ENCODE peak calls at places on chromosomes 5 and 9, in six cellular contexts. H is HCT116, K is HepG2, T is WTC11, C is H1, Y is GM12878. I is an unnamed sample.

GRCh38 chr9:114112778-114113585 is 13.9 kb upstream of the KIF12 start:
- DNase-seq in H (no peak), K (no peak), T (no peak), C (no peak), Y (no peak), I (no peak)

GRCh38 chr9:4678679-4679267 is 596 bp upstream of the CDC37L1 start:
- DNase-seq in H (no peak), K (peak; percentile 41), T (no peak), C (no peak), Y (no peak), I (no peak)

GRCh38 chr5:40484495-40484894 is 195.2 kb upstream of the PTGER4 start:
- DNase-seq in H (no peak), K (no peak), T (no peak), C (no peak), Y (peak; percentile 60), I (no peak)

GRCh38 chr5:134741052-134741451 is 2.7 kb downstream of the CAMLG start:
- DNase-seq in H (no peak), K (no peak), T (no peak), C (no peak), Y (no peak), I (no peak)

GRCh38 chr9:106529616-106530015 is 333.4 kb upstream of the ZNF462 start:
- DNase-seq in H (no peak), K (no peak), T (no peak), C (no peak), Y (no peak), I (no peak)

GRCh38 chr5:103066346-103066745 is 53.6 kb downstream of the GIN1 start:
- DNase-seq in H (no peak), K (no peak), T (no peak), C (no peak), Y (no peak), I (no peak)

GRCh38 chr9:86303316-86303975 is 21.1 kb upstream of the ISCA1 start:
- DNase-seq in H (no peak), K (no peak), T (no peak), C (no peak), Y (no peak), I (peak; percentile 12)

GRCh38 chr5:148827723-148828122 is 1.3 kb downstream of the ADRB2 start:
- DNase-seq in H (no peak), K (no peak), T (no peak), C (no peak), Y (no peak), I (no peak)

GRCh38 chr9:125446581-125447094 is 185.0 kb downstream of the GAPVD1 start:
- DNase-seq in H (no peak), K (no peak), T (no peak), C (no peak), Y (peak; percentile 92), I (no peak)

GRCh38 chr9:76761448-76761847 is 2.8 kb upstream of the PCA3 start:
- DNase-seq in H (no peak), K (no peak), T (no peak), C (no peak), Y (no peak), I (no peak)

GRCh38 chr5:34447424-34447823 is 208.7 kb upstream of the RAI14 start:
- DNase-seq in H (no peak), K (no peak), T (no peak), C (no peak), Y (no peak), I (no peak)

GRCh38 chr5:5710471-5710870 is 288.0 kb downstream of the ICE1 start:
- DNase-seq in H (no peak), K (no peak), T (no peak), C (no peak), Y (no peak), I (no peak)

GRCh38 chr9:135925496-135926133 is 18.3 kb upstream of the CAMSAP1 start:
- DNase-seq in H (no peak), K (no peak), T (no peak), C (no peak), Y (no peak), I (no peak)

GRCh38 chr9:16442622-16443021 is 427.8 kb downstream of the BNC2 start:
- DNase-seq in H (no peak), K (no peak), T (peak; percentile 33), C (peak; percentile 25), Y (no peak), I (no peak)

GRCh38 chr5:152650413-152650812 is 245.3 kb upstream of the NMUR2 start:
- DNase-seq in H (no peak), K (no peak), T (no peak), C (no peak), Y (no peak), I (no peak)

GRCh38 chr5:6110441-6111005 is 267.8 kb downstream of the MED10 start:
- DNase-seq in H (no peak), K (no peak), T (no peak), C (no peak), Y (no peak), I (no peak)

GRCh38 chr9:132943677-132944293 is 631 bp downstream of the TSC1 start:
- DNase-seq in H (no peak), K (no peak), T (no peak), C (no peak), Y (no peak), I (no peak)

GRCh38 chr5:67541869-67542268 is 345.3 kb upstream of the CD180 start:
- DNase-seq in H (no peak), K (no peak), T (no peak), C (no peak), Y (no peak), I (no peak)

GRCh38 chr5:44660251-44660650 is 148.5 kb upstream of the MRPS30 start:
- DNase-seq in H (no peak), K (no peak), T (no peak), C (no peak), Y (no peak), I (no peak)

GRCh38 chr5:33462456-33462855 is 21.7 kb downstream of the TARS1 start:
- DNase-seq in H (no peak), K (no peak), T (no peak), C (no peak), Y (no peak), I (no peak)

GRCh38 chr5:29214821-29215220 is 1978.7 kb upstream of the CDH6 start:
- DNase-seq in H (no peak), K (no peak), T (no peak), C (no peak), Y (no peak), I (no peak)

GRCh38 chr5:150295172-150295611 is 5.6 kb upstream of the CAMK2A start:
- DNase-seq in H (no peak), K (peak; percentile 60), T (no peak), C (no peak), Y (no peak), I (no peak)

GRCh38 chr9:264231-264630 is 49.6 kb downstream of the DOCK8 start:
- DNase-seq in H (no peak), K (no peak), T (no peak), C (no peak), Y (no peak), I (no peak)
- TF ChIP-seq ATF3 in H (no peak), K (no peak), T (no peak), C (no peak), Y (no peak), I (no peak)

GRCh38 chr5:98713856-98714255 is 59.6 kb upstream of the RGMB start:
- DNase-seq in H (no peak), K (no peak), T (no peak), C (no peak), Y (no peak), I (no peak)

GRCh38 chr5:98709681-98710080 is 63.8 kb upstream of the RGMB start:
- DNase-seq in H (no peak), K (no peak), T (no peak), C (no peak), Y (no peak), I (no peak)

GRCh38 chr5:98714710-98715109 is 58.8 kb upstream of the RGMB start:
- DNase-seq in H (no peak), K (no peak), T (no peak), C (no peak), Y (no peak), I (no peak)

GRCh38 chr5:98713027-98713426 is 60.4 kb upstream of the RGMB start:
- DNase-seq in H (no peak), K (no peak), T (no peak), C (no peak), Y (no peak), I (no peak)
- TF ChIP-seq ATF3 in H (no peak), K (no peak), T (no peak), C (no peak), Y (no peak), I (no peak)

DNA sequence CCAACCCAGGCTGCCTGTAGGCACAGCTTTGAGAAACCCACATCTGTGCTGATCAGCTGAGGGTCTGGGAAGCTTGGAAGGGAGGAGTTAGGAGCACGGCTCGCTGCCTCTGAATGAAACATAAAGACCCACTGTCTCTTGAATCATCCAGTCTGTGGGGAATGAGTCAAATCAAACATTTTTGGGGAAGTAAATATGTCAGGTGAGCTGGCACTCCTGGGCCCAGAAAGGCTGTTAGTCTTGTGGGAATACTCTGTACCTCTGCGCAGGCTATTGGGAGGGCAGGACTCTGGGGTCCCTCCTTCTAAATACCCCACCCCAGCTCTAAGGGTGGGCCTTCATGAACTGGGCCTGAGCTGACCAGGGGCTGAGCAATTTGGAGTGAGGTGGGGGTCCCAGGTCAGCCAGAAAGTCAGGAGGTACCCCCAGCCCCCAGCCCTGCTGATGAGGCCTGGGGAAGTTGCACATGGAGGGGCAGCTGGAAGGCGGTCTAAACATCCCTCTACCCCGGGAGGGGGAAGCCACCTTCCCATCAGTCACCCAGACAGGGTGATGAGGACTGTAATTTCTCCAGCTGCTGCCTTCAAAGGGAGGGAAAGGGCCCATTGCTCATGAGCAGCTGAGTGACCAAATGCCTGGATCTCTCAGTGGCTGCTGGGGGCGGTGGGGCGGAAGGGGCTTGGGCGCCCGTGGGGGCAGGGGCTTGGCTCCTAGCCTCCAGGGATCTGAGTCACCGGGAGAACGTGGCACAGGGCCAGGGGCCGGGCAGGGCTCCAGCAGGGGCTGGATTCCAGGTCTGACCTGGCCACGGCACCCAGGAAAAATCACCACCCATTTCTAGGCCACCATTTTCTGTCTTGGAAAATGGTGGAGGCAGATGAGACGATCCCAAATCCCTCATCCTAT is 10.8 kb downstream of the FIBCD1 start:
- DNase-seq in H (peak; percentile 55), K (peak; percentile 70), T (no peak), C (no peak), Y (peak; percentile 70), I (peak; percentile 66)
- TF ChIP-seq ATF3 in H (no peak), K (no peak), T (no peak), C (no peak), Y (no peak), I (no peak)

GRCh38 chr5:14818931-14819790 is 52.4 kb downstream of the ANKH start:
- DNase-seq in H (no peak), K (no peak), T (no peak), C (no peak), Y (no peak), I (no peak)
- TF ChIP-seq ATF3 in H (no peak), K (no peak), T (no peak), C (no peak), Y (no peak), I (no peak)

DNA sequence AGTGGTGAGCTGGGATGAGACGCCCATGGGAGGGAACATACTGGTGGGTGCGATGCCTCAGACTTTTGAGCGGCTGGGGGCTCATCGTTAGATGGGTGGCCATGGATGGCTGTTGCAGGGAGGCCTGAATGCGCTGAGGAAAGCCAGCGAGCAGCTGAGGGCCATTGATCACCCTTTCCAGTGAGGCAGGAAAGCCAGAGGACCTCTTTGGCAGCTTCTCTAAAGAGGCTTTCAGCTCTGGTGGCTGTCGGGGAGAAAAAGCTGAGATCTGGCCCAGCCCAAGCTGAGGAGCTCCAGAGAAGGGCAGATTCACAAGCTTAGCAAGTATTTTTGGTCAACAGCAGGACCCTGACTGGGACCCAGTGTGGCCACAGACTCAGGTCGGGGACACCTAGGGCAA is 13.3 kb upstream of the VAV2 start:
- DNase-seq in H (no peak), K (no peak), T (no peak), C (no peak), Y (no peak), I (no peak)
- TF ChIP-seq ATF3 in H (no peak), K (no peak), T (no peak), C (no peak), Y (no peak), I (no peak)

GRCh38 chr5:35803221-35803651 is 53.5 kb upstream of the IL7R start:
- DNase-seq in H (no peak), K (no peak), T (peak; percentile 26), C (no peak), Y (no peak), I (no peak)
- TF ChIP-seq ATF3 in H (no peak), K (no peak), T (no peak), C (no peak), Y (no peak), I (no peak)

I was measured in K562.